ENCODE peak calls at places on chromosomes 5 and 9, in ten cellular contexts. N is esophagus squamous epithelium; B is GM23338; W is A549; C is GM12878; S is RWPE1; O is CD4-positive, alpha-beta T cell; F is dorsolateral prefrontal cortex; I is Panc1; Y is spleen. V is an unnamed sample.

GRCh38 chr9:97411789-97412627 is at the start of gene TDRD7:
- DNase-seq in N (peak; percentile 44), B (peak; percentile 72), W (peak; percentile 76), C (peak; percentile 50), S (peak; percentile 98), O (peak; percentile 90), F (peak; percentile 55), I (no peak), Y (peak; percentile 98), V (peak; percentile 88)

GRCh38 chr9:134688661-134689319 is 47.2 kb downstream of the COL5A1 start:
- DNase-seq in N (no peak), B (no peak), W (no peak), C (no peak), S (no peak), O (no peak), F (no peak), I (no peak), Y (peak; percentile 71), V (no peak)

GRCh38 chr9:21761309-21761901 is 41.0 kb upstream of the MTAP start:
- DNase-seq in N (no peak), B (no peak), W (no peak), C (peak; percentile 19), S (no peak), O (no peak), F (no peak), I (no peak), Y (no peak), V (no peak)

GRCh38 chr9:107039546-107039945 is 176.6 kb downstream of the ZNF462 start:
- DNase-seq in N (no peak), B (no peak), W (no peak), C (peak; percentile 74), S (no peak), O (no peak), F (no peak), I (no peak), Y (no peak), V (no peak)

GRCh38 chr9:110069326-110070248 is 138.4 kb downstream of the C9orf152 start:
- DNase-seq in N (no peak), B (no peak), W (no peak), C (no peak), S (peak; percentile 48), O (no peak), F (no peak), I (peak; percentile 72), Y (no peak), V (no peak)

GRCh38 chr5:172791726-172792445 is 20.9 kb upstream of the DUSP1 start:
- DNase-seq in N (no peak), B (no peak), W (no peak), C (no peak), S (no peak), O (no peak), F (no peak), I (no peak), Y (no peak), V (no peak)

GRCh38 chr9:20701058-20701457 is 17.0 kb downstream of the FOCAD start:
- DNase-seq in N (no peak), B (no peak), W (no peak), C (no peak), S (no peak), O (no peak), F (no peak), I (no peak), Y (no peak), V (no peak)

GRCh38 chr9:3059781-3060468 is 216.0 kb upstream of the PUM3 start:
- DNase-seq in N (no peak), B (peak; percentile 75), W (no peak), C (no peak), S (peak; percentile 6), O (no peak), F (no peak), I (no peak), Y (no peak), V (no peak)

DNA sequence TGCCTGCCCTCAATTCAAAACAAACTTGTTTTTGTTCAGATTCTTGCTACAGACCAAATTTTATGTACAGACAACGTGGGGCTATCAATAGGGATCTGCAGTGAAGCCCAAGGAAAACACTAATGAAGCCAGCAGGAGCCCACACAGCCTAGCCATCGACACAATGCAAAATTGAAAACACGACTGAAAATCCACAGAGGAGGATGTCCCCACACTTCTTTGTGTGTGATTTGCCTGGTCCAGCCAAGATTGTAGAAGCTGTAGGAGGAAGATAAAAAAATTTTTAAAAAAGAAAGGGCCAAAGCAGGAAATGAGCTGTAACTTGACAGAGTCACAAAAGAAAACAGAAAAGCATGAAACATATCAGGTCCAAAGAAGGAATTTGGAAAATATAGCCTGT is 34.8 kb downstream of the HTR4 start:
- DNase-seq in N (no peak), B (no peak), W (no peak), C (no peak), S (no peak), O (no peak), F (no peak), I (no peak), Y (no peak), V (no peak)
- TF ChIP-seq CTCF in N (no peak), B (no peak), W (no peak), C (no peak), S (no peak), O (no peak), F (no peak), I (no peak), Y (no peak), V (no peak)

DNA sequence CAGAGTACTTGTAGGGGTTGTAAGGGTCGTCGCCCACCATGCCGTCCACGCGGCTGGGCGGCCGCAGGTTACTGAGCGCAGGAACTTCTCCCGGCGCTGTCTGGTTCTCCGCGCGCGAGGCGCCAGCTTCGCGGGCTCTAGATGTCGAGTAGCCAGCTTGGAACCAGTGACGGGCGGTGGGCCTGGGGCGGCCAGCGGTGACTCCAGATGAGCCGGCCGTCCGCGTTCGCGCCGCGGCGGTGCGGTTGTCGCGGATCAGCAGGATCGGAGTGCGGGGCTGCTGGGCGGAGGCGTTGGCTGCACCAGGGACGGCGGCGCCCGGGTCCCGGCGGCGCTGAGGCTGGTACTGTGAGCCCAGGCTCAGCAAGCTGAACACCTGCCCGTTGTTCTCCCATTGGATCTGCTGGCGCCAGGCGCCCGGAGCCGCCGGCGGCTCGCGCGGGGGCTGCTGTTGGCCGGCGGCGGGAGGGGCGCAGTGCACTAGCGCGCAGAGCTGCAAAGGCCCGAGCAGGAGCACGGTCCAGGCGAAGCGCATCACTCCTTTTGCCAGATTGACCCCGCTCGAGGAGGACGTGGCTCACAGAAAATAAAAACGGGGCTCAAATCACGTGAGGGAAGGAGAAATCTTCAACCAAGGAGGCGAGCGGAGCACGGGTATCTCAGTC is 476 bp downstream of the LOX start:
- DNase-seq in N (no peak), B (peak; percentile 70), W (no peak), C (no peak), S (peak; percentile 36), O (no peak), F (no peak), I (no peak), Y (peak; percentile 78), V (peak; percentile 74)
- H3K27ac ChIP-seq in N (peak overlapping the region; percentile 19), B (no peak overlapping the region), W (peak overlapping the region; percentile 33), C (no peak overlapping the region), S (peak overlapping the region; percentile 98), O (no peak overlapping the region), F (no peak overlapping the region), I (no peak overlapping the region), Y (no peak overlapping the region), V (peak overlapping the region; percentile 77)

GRCh38 chr5:95172659-95173058 is 112.2 kb downstream of the MCTP1 start:
- DNase-seq in N (no peak), B (peak; percentile 25), W (no peak), C (no peak), S (no peak), O (no peak), F (no peak), I (no peak), Y (no peak), V (no peak)

GRCh38 chr5:95181650-95182049 is 103.2 kb downstream of the MCTP1 start:
- DNase-seq in N (no peak), B (no peak), W (no peak), C (no peak), S (no peak), O (no peak), F (no peak), I (no peak), Y (no peak), V (no peak)

DNA sequence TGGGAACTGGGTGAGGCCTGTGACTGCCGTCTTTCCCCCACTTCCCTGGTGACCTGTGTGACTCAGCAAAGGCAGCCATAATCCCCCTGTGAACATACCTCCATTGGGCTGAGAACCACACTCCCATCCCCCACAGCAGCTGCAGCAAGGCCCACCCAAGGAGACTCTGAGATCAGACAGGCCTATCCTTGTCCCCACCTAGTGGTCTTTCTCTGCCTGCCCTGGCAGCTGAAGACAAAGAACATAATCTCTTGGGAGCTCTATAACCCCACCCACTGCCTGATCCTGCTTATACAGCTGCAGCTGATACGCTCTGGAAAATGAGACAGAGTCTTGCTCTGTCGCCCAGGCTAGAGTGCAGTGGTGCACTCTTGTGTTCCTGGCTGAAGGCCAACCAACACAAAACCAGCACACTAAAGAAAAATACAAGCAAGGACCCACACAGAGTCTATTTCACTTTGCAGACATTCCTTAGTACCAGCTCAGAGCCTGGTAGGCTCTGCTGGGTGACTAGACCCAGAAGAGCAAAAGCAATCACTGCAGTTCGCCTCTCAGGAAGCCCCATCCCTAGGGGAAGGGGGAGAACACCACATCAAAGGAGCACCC is 106.7 kb downstream of the MCTP1 start:
- DNase-seq in N (no peak), B (peak; percentile 90), W (no peak), C (peak; percentile 12), S (no peak), O (no peak), F (no peak), I (no peak), Y (no peak), V (no peak)
- TF ChIP-seq CTCF in N (no peak), B (peak; percentile 82), W (no peak), C (peak; percentile 16), S (no peak), O (no peak), F (no peak), I (no peak), Y (no peak), V (no peak)

GRCh38 chr5:123089971-123090640 is 1.1 kb downstream of the PRDM6 start:
- DNase-seq in N (no peak), B (peak; percentile 71), W (no peak), C (no peak), S (no peak), O (no peak), F (no peak), I (no peak), Y (no peak), V (no peak)

GRCh38 chr5:123091988-123092583 is 3.0 kb downstream of the PRDM6 start:
- DNase-seq in N (no peak), B (no peak), W (no peak), C (no peak), S (no peak), O (no peak), F (no peak), I (no peak), Y (no peak), V (no peak)

GRCh38 chr5:123091258-123091987 is 2.4 kb downstream of the PRDM6 start:
- DNase-seq in N (no peak), B (no peak), W (no peak), C (no peak), S (no peak), O (no peak), F (no peak), I (no peak), Y (no peak), V (no peak)

GRCh38 chr5:123089572-123089970 is 530 bp downstream of the PRDM6 start:
- DNase-seq in N (no peak), B (peak; percentile 73), W (no peak), C (no peak), S (no peak), O (no peak), F (no peak), I (no peak), Y (no peak), V (no peak)

DNA sequence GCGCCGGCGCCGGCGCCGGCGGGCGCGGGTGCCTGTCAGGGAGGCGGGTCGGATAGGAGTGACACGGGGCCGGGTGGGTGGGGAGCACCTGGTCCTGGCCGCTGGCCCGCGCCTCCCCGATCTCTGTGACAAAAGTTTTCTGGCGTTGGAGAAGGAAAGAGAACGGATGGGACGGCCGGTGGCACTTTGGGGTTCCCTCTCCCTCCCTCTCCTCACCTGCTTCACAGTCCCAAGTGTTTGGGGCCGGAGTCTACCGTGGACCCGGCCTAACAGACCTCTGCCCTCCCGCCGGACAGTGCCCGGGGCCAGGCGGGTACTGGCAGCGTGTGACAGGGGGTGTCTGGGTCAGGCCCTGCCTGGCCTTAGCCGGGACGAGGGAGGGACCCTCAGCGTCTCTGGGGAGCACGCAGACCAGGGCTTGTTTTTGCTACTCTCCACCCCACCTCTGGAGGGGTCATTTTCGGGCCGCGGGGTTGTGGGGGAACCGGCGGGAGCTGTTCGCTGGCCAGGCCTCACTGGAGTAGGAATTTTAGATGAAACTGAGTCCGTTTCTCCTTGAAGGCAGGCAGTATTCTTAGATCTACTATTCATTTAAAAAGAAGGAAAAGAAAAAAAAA is 1.7 kb downstream of the PRDM6 start:
- DNase-seq in N (no peak), B (peak; percentile 60), W (no peak), C (no peak), S (no peak), O (no peak), F (no peak), I (no peak), Y (no peak), V (no peak)
- H3K27ac ChIP-seq in N (no peak overlapping the region), B (no peak overlapping the region), W (no peak overlapping the region), C (no peak overlapping the region), S (no peak overlapping the region), O (no peak overlapping the region), F (no peak overlapping the region), I (no peak overlapping the region), Y (no peak overlapping the region), V (peak overlapping the region; percentile 90)